ENCODE peak calls at places on chromosome 18, in nine cellular contexts. One of them, this sample, is unnamed.

GRCh38 chr18:77016936-77017335 is 115.6 kb downstream of the MBP start:
- DNase-seq in A549: no peak
- DNase-seq in HFF-Myc: no peak
- DNase-seq in transverse colon: no peak
- DNase-seq in HepG2: no peak
- DNase-seq in fibroblast of lung: no peak
- DNase-seq in brain microvascular endothelial cell: no peak
- DNase-seq in suprapubic skin: no peak
- DNase-seq in colonic mucosa: no peak
- DNase-seq in this sample: no peak

GRCh38 chr18:58045265-58046086 is 1.4 kb downstream of the NEDD4L start:
- DNase-seq in brain microvascular endothelial cell: no peak
- DNase-seq in transverse colon: peak
- DNase-seq in suprapubic skin: peak
- DNase-seq in colonic mucosa: peak
- DNase-seq in HFF-Myc: no peak
- DNase-seq in fibroblast of lung: no peak
- DNase-seq in HepG2: peak
- DNase-seq in A549: peak
- DNase-seq in this sample: no peak

GRCh38 chr18:59455728-59456276 is 96.7 kb upstream of the LMAN1 start:
- DNase-seq in colonic mucosa: no peak
- DNase-seq in fibroblast of lung: no peak
- DNase-seq in suprapubic skin: no peak
- DNase-seq in brain microvascular endothelial cell: no peak
- DNase-seq in HFF-Myc: no peak
- DNase-seq in transverse colon: no peak
- DNase-seq in HepG2: no peak
- DNase-seq in A549: no peak
- DNase-seq in this sample: no peak

GRCh38 chr18:57175550-57175949 is 28.7 kb downstream of the BOD1L2 start:
- DNase-seq in brain microvascular endothelial cell: no peak
- DNase-seq in HepG2: no peak
- DNase-seq in fibroblast of lung: no peak
- DNase-seq in colonic mucosa: no peak
- DNase-seq in suprapubic skin: no peak
- DNase-seq in transverse colon: no peak
- DNase-seq in A549: no peak
- DNase-seq in HFF-Myc: no peak
- DNase-seq in this sample: no peak

GRCh38 chr18:42392416-42392815 is 437.4 kb downstream of the PIK3C3 start:
- DNase-seq in HepG2: no peak
- DNase-seq in brain microvascular endothelial cell: no peak
- DNase-seq in fibroblast of lung: no peak
- DNase-seq in transverse colon: no peak
- DNase-seq in HFF-Myc: no peak
- DNase-seq in A549: no peak
- DNase-seq in colonic mucosa: no peak
- DNase-seq in suprapubic skin: no peak
- DNase-seq in this sample: no peak

GRCh38 chr18:55856679-55857078 is 268.7 kb upstream of the TCF4 start:
- DNase-seq in colonic mucosa: no peak
- DNase-seq in HepG2: no peak
- DNase-seq in HFF-Myc: no peak
- DNase-seq in suprapubic skin: no peak
- DNase-seq in transverse colon: no peak
- DNase-seq in A549: no peak
- DNase-seq in brain microvascular endothelial cell: no peak
- DNase-seq in fibroblast of lung: no peak
- DNase-seq in this sample: no peak

GRCh38 chr18:77012120-77012519 is 120.5 kb downstream of the MBP start:
- DNase-seq in transverse colon: no peak
- DNase-seq in brain microvascular endothelial cell: no peak
- DNase-seq in suprapubic skin: peak
- DNase-seq in HepG2: no peak
- DNase-seq in colonic mucosa: no peak
- DNase-seq in fibroblast of lung: no peak
- DNase-seq in HFF-Myc: no peak
- DNase-seq in A549: no peak
- DNase-seq in this sample: no peak

GRCh38 chr18:2538844-2539243 is 32.5 kb downstream of the METTL4 start:
- DNase-seq in colonic mucosa: no peak
- DNase-seq in A549: no peak
- DNase-seq in fibroblast of lung: no peak
- DNase-seq in HepG2: no peak
- DNase-seq in brain microvascular endothelial cell: no peak
- DNase-seq in suprapubic skin: no peak
- DNase-seq in transverse colon: no peak
- DNase-seq in HFF-Myc: no peak
- DNase-seq in this sample: no peak

GRCh38 chr18:6449213-6449612 is 34.5 kb upstream of the L3MBTL4 start:
- DNase-seq in suprapubic skin: no peak
- DNase-seq in A549: no peak
- DNase-seq in HepG2: no peak
- DNase-seq in transverse colon: no peak
- DNase-seq in HFF-Myc: no peak
- DNase-seq in colonic mucosa: no peak
- DNase-seq in brain microvascular endothelial cell: no peak
- DNase-seq in fibroblast of lung: no peak
- DNase-seq in this sample: no peak

GRCh38 chr18:3873698-3874495 is 423.9 kb downstream of the TGIF1 start:
- DNase-seq in HFF-Myc: no peak
- DNase-seq in brain microvascular endothelial cell: no peak
- DNase-seq in HepG2: no peak
- DNase-seq in fibroblast of lung: peak
- DNase-seq in transverse colon: no peak
- DNase-seq in suprapubic skin: no peak
- DNase-seq in A549: no peak
- DNase-seq in colonic mucosa: no peak
- DNase-seq in this sample: no peak

GRCh38 chr18:44589709-44590108 is 91.0 kb upstream of the SETBP1 start:
- DNase-seq in transverse colon: no peak
- DNase-seq in HepG2: no peak
- DNase-seq in suprapubic skin: no peak
- DNase-seq in HFF-Myc: peak
- DNase-seq in fibroblast of lung: peak
- DNase-seq in brain microvascular endothelial cell: peak
- DNase-seq in colonic mucosa: no peak
- DNase-seq in A549: no peak
- DNase-seq in this sample: peak

GRCh38 chr18:58359226-58360019 is 269.5 kb downstream of the ALPK2 start:
- DNase-seq in brain microvascular endothelial cell: peak
- DNase-seq in transverse colon: no peak
- DNase-seq in HepG2: no peak
- DNase-seq in suprapubic skin: no peak
- DNase-seq in HFF-Myc: no peak
- DNase-seq in A549: peak
- DNase-seq in colonic mucosa: no peak
- DNase-seq in fibroblast of lung: no peak
- DNase-seq in this sample: no peak

DNA sequence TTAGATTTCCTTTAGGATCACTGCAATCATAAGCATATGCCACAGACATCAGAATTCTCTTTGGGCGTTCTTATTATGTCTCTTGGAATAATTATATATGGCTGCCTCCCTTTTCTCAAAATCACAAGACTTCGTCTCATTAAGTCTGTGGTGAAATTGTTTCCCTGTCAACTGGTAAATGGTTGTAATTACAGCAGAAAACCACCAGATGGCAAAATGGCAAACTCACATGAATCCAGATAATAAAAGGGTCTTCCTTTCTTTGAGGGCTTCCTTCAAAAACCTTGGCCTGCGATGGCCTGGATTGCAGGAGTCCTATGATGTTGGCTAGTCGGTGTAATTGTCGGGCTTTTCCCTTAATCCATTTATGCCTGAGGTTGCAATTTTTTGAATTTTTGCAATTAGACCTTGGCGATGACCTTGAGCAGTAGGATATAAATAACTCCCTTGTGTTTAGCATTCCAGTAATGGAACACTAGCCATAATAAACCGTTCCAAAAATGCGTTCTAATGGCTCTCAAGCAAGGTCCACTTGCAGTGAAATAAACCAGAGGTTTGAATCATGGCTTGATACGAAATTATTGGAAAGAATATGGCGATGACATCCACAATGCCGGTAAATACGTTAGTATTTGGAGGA is 656.4 kb downstream of the MBD2 start:
- DNase-seq in HFF-Myc: no peak
- DNase-seq in A549: peak
- DNase-seq in fibroblast of lung: peak
- DNase-seq in HepG2: peak
- DNase-seq in brain microvascular endothelial cell: peak
- DNase-seq in transverse colon: no peak
- DNase-seq in colonic mucosa: no peak
- DNase-seq in suprapubic skin: no peak
- DNase-seq in this sample: no peak
- TF ChIP-seq CTCF in HFF-Myc: peak
- TF ChIP-seq CTCF in A549: peak
- TF ChIP-seq CTCF in fibroblast of lung: peak
- TF ChIP-seq CTCF in HepG2: peak
- TF ChIP-seq CTCF in brain microvascular endothelial cell: peak
- TF ChIP-seq CTCF in transverse colon: peak
- TF ChIP-seq CTCF in colonic mucosa: no peak
- TF ChIP-seq CTCF in suprapubic skin: no peak
- TF ChIP-seq CTCF in this sample: peak

GRCh38 chr18:79481041-79481790 is 85.5 kb downstream of the NFATC1 start:
- DNase-seq in transverse colon: no peak
- DNase-seq in A549: no peak
- DNase-seq in HepG2: no peak
- DNase-seq in suprapubic skin: peak
- DNase-seq in fibroblast of lung: no peak
- DNase-seq in HFF-Myc: no peak
- DNase-seq in brain microvascular endothelial cell: no peak
- DNase-seq in colonic mucosa: no peak
- DNase-seq in this sample: no peak
- H3K4me3 ChIP-seq in transverse colon: no peak
- H3K4me3 ChIP-seq in A549: no peak
- H3K4me3 ChIP-seq in HepG2: no peak
- H3K4me3 ChIP-seq in suprapubic skin: no peak
- H3K4me3 ChIP-seq in fibroblast of lung: no peak
- H3K4me3 ChIP-seq in HFF-Myc: no peak
- H3K4me3 ChIP-seq in brain microvascular endothelial cell: no peak
- H3K4me3 ChIP-seq in colonic mucosa: no peak
- H3K4me3 ChIP-seq in this sample: no peak

GRCh38 chr18:24678113-24678512 is 217.7 kb downstream of the HRH4 start:
- DNase-seq in HFF-Myc: no peak
- DNase-seq in A549: no peak
- DNase-seq in brain microvascular endothelial cell: no peak
- DNase-seq in colonic mucosa: no peak
- DNase-seq in suprapubic skin: no peak
- DNase-seq in transverse colon: no peak
- DNase-seq in HepG2: no peak
- DNase-seq in fibroblast of lung: no peak
- DNase-seq in this sample: no peak

GRCh38 chr18:24669502-24669901 is 209.1 kb downstream of the HRH4 start:
- DNase-seq in fibroblast of lung: no peak
- DNase-seq in brain microvascular endothelial cell: no peak
- DNase-seq in transverse colon: no peak
- DNase-seq in A549: no peak
- DNase-seq in HepG2: no peak
- DNase-seq in suprapubic skin: no peak
- DNase-seq in HFF-Myc: no peak
- DNase-seq in colonic mucosa: no peak
- DNase-seq in this sample: no peak

GRCh38 chr18:24677011-24677410 is 216.6 kb downstream of the HRH4 start:
- DNase-seq in brain microvascular endothelial cell: no peak
- DNase-seq in colonic mucosa: no peak
- DNase-seq in fibroblast of lung: peak
- DNase-seq in suprapubic skin: no peak
- DNase-seq in A549: no peak
- DNase-seq in HFF-Myc: no peak
- DNase-seq in transverse colon: no peak
- DNase-seq in HepG2: no peak
- DNase-seq in this sample: no peak

GRCh38 chr18:24674236-24675004 is 214.0 kb downstream of the HRH4 start:
- DNase-seq in transverse colon: no peak
- DNase-seq in HepG2: no peak
- DNase-seq in A549: no peak
- DNase-seq in suprapubic skin: no peak
- DNase-seq in brain microvascular endothelial cell: no peak
- DNase-seq in HFF-Myc: no peak
- DNase-seq in fibroblast of lung: no peak
- DNase-seq in colonic mucosa: no peak
- DNase-seq in this sample: no peak

DNA sequence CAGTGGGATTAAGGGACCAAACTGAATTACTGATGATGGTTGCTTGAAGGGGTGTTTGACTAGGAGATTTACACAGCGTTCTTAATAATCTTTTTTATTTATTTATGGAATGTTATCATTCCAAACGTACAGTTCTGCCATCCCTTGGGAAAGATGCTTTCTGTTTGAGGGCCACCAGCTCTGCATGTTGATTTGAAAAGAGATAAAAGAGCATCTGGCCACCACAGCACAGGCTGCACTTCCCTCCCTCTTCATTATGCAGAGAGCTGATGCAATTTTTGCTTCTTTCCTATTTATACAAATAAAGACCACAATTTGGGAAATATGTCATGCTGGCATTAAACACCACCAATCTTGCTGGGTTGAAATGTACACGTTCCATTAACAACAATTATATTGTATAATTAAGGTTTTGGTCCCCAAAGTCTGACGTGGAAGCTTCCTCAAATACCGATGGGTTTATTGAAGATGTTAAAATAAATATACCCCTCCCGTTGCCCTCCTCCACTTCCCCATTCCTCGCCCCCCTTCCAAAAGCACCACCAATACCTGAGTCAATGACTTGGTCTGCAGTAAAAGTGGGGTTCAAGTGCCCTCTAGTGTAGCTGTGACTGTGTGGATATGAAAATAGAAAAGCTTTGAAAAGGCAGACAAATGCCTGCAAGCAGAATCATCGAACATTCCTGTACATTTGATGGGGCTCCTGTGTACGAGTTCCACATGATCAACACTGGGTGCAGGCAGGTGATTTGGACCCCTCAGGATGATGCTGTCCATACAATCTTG is 211.9 kb downstream of the HRH4 start:
- DNase-seq in A549: no peak
- DNase-seq in suprapubic skin: no peak
- DNase-seq in transverse colon: no peak
- DNase-seq in fibroblast of lung: peak
- DNase-seq in colonic mucosa: no peak
- DNase-seq in HFF-Myc: no peak
- DNase-seq in HepG2: no peak
- DNase-seq in brain microvascular endothelial cell: no peak
- DNase-seq in this sample: no peak
- TF ChIP-seq CTCF in A549: no peak
- TF ChIP-seq CTCF in suprapubic skin: no peak
- TF ChIP-seq CTCF in transverse colon: no peak
- TF ChIP-seq CTCF in fibroblast of lung: peak
- TF ChIP-seq CTCF in colonic mucosa: no peak
- TF ChIP-seq CTCF in HFF-Myc: no peak
- TF ChIP-seq CTCF in HepG2: no peak
- TF ChIP-seq CTCF in brain microvascular endothelial cell: no peak
- TF ChIP-seq CTCF in this sample: no peak

GRCh38 chr18:52392160-52392559 is 52.2 kb downstream of the DCC start:
- DNase-seq in colonic mucosa: no peak
- DNase-seq in HepG2: no peak
- DNase-seq in transverse colon: no peak
- DNase-seq in HFF-Myc: no peak
- DNase-seq in A549: no peak
- DNase-seq in suprapubic skin: no peak
- DNase-seq in fibroblast of lung: peak
- DNase-seq in brain microvascular endothelial cell: no peak
- DNase-seq in this sample: no peak

GRCh38 chr18:52395146-52395852 is 55.3 kb downstream of the DCC start:
- DNase-seq in fibroblast of lung: no peak
- DNase-seq in A549: no peak
- DNase-seq in transverse colon: no peak
- DNase-seq in suprapubic skin: no peak
- DNase-seq in HFF-Myc: no peak
- DNase-seq in colonic mucosa: no peak
- DNase-seq in HepG2: no peak
- DNase-seq in brain microvascular endothelial cell: no peak
- DNase-seq in this sample: no peak

GRCh38 chr18:52394602-52395001 is 54.6 kb downstream of the DCC start:
- DNase-seq in suprapubic skin: no peak
- DNase-seq in transverse colon: no peak
- DNase-seq in fibroblast of lung: no peak
- DNase-seq in A549: no peak
- DNase-seq in HFF-Myc: no peak
- DNase-seq in HepG2: no peak
- DNase-seq in brain microvascular endothelial cell: no peak
- DNase-seq in colonic mucosa: no peak
- DNase-seq in this sample: no peak
- H3K4me3 ChIP-seq in suprapubic skin: no peak
- H3K4me3 ChIP-seq in transverse colon: no peak
- H3K4me3 ChIP-seq in fibroblast of lung: no peak
- H3K4me3 ChIP-seq in A549: no peak
- H3K4me3 ChIP-seq in HFF-Myc: no peak
- H3K4me3 ChIP-seq in HepG2: no peak
- H3K4me3 ChIP-seq in brain microvascular endothelial cell: no peak
- H3K4me3 ChIP-seq in colonic mucosa: no peak
- H3K4me3 ChIP-seq in this sample: no peak

This sample was measured in retinal pigment epithelial cell.